ENCODE peak calls at places on chromosome 1, in four cellular contexts. One of them, this sample, is unnamed.

GRCh38 chr1:94669213-94669612 is 127.7 kb upstream of the F3 start:
- DNase-seq in IMR-90: peak; percentile 42
- DNase-seq in heart left ventricle: no peak
- DNase-seq in A549: no peak
- DNase-seq in this sample: no peak

GRCh38 chr1:9316080-9316444 is 23.4 kb downstream of the SPSB1 start:
- DNase-seq in heart left ventricle: no peak
- DNase-seq in IMR-90: no peak
- DNase-seq in A549: no peak
- DNase-seq in this sample: no peak

GRCh38 chr1:33876970-33877680 is 13.2 kb downstream of the HMGB4 start:
- DNase-seq in A549: no peak
- DNase-seq in IMR-90: peak; percentile 28
- DNase-seq in heart left ventricle: peak; percentile 81
- DNase-seq in this sample: no peak

GRCh38 chr1:153251087-153251486 is 8.4 kb upstream of the LORICRIN start:
- DNase-seq in IMR-90: no peak
- DNase-seq in heart left ventricle: no peak
- DNase-seq in A549: no peak
- DNase-seq in this sample: no peak

GRCh38 chr1:101178688-101179491 is 57.9 kb upstream of the S1PR1 start:
- DNase-seq in heart left ventricle: no peak
- DNase-seq in A549: no peak
- DNase-seq in IMR-90: no peak
- DNase-seq in this sample: no peak

GRCh38 chr1:2108213-2108876 is 58.1 kb downstream of the PRKCZ start:
- DNase-seq in heart left ventricle: peak; percentile 39
- DNase-seq in A549: peak; percentile 55
- DNase-seq in IMR-90: peak; percentile 49
- DNase-seq in this sample: no peak

GRCh38 chr1:57209495-57209894 is 214.4 kb downstream of the DAB1 start:
- DNase-seq in A549: no peak
- DNase-seq in heart left ventricle: no peak
- DNase-seq in IMR-90: no peak
- DNase-seq in this sample: no peak

GRCh38 chr1:243489681-243490080 is 233.8 kb downstream of the SDCCAG8 start:
- DNase-seq in A549: no peak
- DNase-seq in IMR-90: no peak
- DNase-seq in heart left ventricle: no peak
- DNase-seq in this sample: no peak

GRCh38 chr1:117372863-117373412 is 5.7 kb downstream of the MAN1A2 start:
- DNase-seq in IMR-90: peak; percentile 34
- DNase-seq in A549: no peak
- DNase-seq in heart left ventricle: no peak
- DNase-seq in this sample: no peak

GRCh38 chr1:154859151-154859785 is 10.8 kb downstream of the KCNN3 start:
- DNase-seq in A549: no peak
- DNase-seq in IMR-90: no peak
- DNase-seq in heart left ventricle: no peak
- DNase-seq in this sample: no peak

GRCh38 chr1:171833091-171833822 is 8.0 kb upstream of the DNM3 start:
- DNase-seq in IMR-90: peak; percentile 29
- DNase-seq in A549: no peak
- DNase-seq in heart left ventricle: no peak
- DNase-seq in this sample: no peak

GRCh38 chr1:165494949-165495810 is 48.6 kb upstream of the LRRC52 start:
- DNase-seq in IMR-90: no peak
- DNase-seq in A549: no peak
- DNase-seq in heart left ventricle: no peak
- DNase-seq in this sample: no peak

GRCh38 chr1:204003536-204003935 is 69.4 kb upstream of the SOX13 start:
- DNase-seq in IMR-90: no peak
- DNase-seq in A549: no peak
- DNase-seq in heart left ventricle: no peak
- DNase-seq in this sample: no peak

GRCh38 chr1:27382950-27383627 is at the start of gene CD164L2:
- DNase-seq in IMR-90: no peak
- DNase-seq in A549: no peak
- DNase-seq in heart left ventricle: no peak
- DNase-seq in this sample: peak; percentile 85
- H3K4me3 ChIP-seq in IMR-90: no peak within 1 kb of the TSS
- H3K4me3 ChIP-seq in A549: no peak within 1 kb of the TSS
- H3K4me3 ChIP-seq in heart left ventricle: no peak within 1 kb of the TSS
- H3K4me3 ChIP-seq in this sample: no peak within 1 kb of the TSS

DNA sequence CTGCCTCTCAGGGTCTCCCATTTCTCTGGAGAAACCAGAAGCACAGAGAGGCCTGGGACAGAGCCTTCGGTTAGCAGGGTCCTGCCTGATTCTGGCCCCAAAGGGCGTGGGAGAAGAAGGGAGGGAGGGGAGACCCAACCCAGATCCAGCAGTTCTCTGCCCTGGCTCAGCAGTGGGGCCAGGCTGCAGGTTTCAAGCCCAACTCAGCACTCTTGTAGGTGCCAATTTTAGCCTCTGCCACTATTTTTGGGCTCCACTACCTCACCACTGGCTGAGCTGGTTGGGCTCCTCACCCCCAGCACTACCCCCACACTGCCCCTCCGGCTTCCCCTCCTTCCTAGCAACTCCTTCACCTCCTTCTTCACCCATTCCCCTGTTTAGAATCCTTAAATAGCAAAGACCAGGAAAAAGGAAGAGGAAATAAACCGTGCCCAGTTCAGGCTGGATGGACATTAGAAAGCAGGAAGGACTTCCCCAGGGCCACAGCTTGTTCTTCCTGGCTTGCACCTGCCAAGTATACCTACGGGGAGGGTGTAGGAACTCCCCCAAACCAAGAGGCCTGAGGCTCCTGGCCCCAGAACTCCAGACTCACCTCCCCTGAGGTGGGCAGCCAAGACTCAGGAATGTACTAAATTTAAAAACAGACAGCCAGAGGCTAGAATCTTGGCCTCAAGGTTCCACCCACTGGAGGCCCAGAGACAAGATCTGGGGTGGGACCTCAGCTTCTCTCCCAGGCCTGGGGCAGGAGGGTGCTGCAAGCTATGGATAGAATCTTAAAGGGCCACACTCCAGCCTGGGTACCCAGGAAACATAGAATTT is 1.4 kb upstream of the ARHGEF2 start:
- DNase-seq in heart left ventricle: peak; percentile 82
- DNase-seq in A549: no peak
- DNase-seq in IMR-90: no peak
- DNase-seq in this sample: no peak
- TF ChIP-seq POLR2A in heart left ventricle: peak; percentile 79
- TF ChIP-seq POLR2A in A549: no peak
- TF ChIP-seq POLR2A in IMR-90: no peak
- TF ChIP-seq POLR2A in this sample: no peak

DNA sequence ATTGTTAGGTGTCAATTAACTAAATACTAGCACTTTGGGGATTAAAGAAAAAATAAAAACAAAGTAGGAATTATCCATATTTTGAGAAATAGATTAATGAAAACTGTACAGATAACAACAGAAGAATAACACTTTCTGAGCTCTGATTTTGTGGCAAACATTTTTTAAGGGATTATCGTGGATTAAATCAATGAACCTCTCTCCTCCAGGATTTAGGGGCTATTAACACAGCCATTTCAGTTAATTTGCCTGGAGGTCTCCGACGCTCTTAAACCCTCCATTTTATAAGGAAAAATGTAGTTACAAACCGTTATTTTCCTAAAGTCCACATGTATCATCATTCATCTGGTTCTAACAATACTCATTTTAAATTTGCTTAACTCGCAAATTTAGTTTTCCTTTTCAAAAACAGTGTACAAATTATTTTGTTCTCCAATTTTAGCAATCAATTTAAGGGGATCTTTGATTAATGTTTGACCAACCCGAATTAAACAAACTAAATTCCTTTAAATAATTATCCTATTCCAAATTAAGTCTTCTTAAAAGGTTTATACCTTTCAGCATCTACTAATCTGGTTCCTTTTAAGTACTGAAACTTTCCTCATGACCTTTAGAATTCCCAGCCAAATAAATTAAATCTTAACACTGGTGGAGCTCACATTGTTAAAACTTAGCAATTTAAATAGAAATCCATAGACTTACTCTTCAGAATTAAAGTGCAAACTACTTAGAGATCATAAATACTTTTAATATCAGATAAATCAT is 30.7 kb upstream of the RNF187 start:
- DNase-seq in IMR-90: no peak
- DNase-seq in heart left ventricle: no peak
- DNase-seq in A549: no peak
- DNase-seq in this sample: no peak
- H3K4me3 ChIP-seq in IMR-90: peak overlapping the region; percentile 50
- H3K4me3 ChIP-seq in heart left ventricle: peak overlapping the region; percentile 73
- H3K4me3 ChIP-seq in A549: peak overlapping the region; percentile 54
- H3K4me3 ChIP-seq in this sample: no peak overlapping the region

GRCh38 chr1:67685558-67686271 is 714 bp downstream of the GADD45A start:
- DNase-seq in IMR-90: no peak
- DNase-seq in A549: no peak
- DNase-seq in heart left ventricle: peak; percentile 61
- DNase-seq in this sample: peak; percentile 59

GRCh38 chr1:67686272-67687197 is 1.5 kb downstream of the GADD45A start:
- DNase-seq in A549: peak; percentile 70
- DNase-seq in heart left ventricle: peak; percentile 91
- DNase-seq in IMR-90: peak; percentile 99
- DNase-seq in this sample: peak; percentile 76

GRCh38 chr1:67683736-67684525 is 1.1 kb upstream of the GADD45A start:
- DNase-seq in heart left ventricle: no peak
- DNase-seq in IMR-90: peak; percentile 79
- DNase-seq in A549: no peak
- DNase-seq in this sample: no peak

GRCh38 chr1:67684526-67685066 is 405 bp upstream of the GADD45A start:
- DNase-seq in IMR-90: no peak
- DNase-seq in A549: no peak
- DNase-seq in heart left ventricle: no peak
- DNase-seq in this sample: no peak

GRCh38 chr1:67685067-67685557 is at the start of gene GADD45A:
- DNase-seq in A549: peak; percentile 94
- DNase-seq in heart left ventricle: peak; percentile 99
- DNase-seq in IMR-90: peak; percentile 100
- DNase-seq in this sample: peak; percentile 100
- TF ChIP-seq POLR2A in A549: peak; percentile 99
- TF ChIP-seq POLR2A in heart left ventricle: peak; percentile 100
- TF ChIP-seq POLR2A in IMR-90: peak; percentile 99
- TF ChIP-seq POLR2A in this sample: peak; percentile 98

DNA sequence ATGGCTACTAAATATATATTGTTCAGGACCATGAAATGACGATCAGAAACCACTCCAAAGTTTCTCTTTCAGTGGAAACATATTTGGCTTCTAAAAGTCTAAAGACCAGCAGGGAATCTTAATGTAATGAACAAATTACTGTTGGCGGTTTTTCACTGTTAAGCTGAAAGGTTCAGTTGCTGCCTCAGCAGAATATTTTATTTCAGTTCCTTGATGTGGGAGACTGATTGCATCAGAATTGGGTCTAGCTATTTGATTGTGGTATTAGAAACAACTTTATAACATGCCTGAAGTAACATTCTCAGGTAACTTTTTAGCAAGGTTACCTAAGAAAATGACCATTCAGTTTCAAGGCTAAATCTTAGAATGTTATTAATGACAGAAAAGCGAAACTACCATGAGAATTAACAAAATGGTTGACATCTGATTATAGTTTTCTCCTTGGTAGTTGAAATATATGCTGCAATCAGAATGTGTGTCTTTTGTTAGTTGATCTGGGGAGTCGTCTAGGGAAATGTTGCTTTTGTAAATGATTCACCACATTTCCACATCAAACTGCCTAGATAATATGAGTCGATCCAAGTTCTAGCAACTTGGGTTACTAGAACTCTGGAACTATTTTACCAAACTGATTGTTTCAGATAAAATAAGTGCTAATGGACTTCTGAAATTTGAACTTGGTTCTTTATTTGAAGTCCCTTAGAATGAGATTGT is 200.4 kb downstream of the HMCN1 start:
- DNase-seq in IMR-90: peak; percentile 79
- DNase-seq in heart left ventricle: no peak
- DNase-seq in A549: no peak
- DNase-seq in this sample: no peak
- H3K4me3 ChIP-seq in IMR-90: no peak overlapping the region
- H3K4me3 ChIP-seq in heart left ventricle: no peak overlapping the region
- H3K4me3 ChIP-seq in A549: no peak overlapping the region
- H3K4me3 ChIP-seq in this sample: no peak overlapping the region

GRCh38 chr1:61616830-61617229 is 108.1 kb downstream of the TM2D1 start:
- DNase-seq in A549: no peak
- DNase-seq in heart left ventricle: no peak
- DNase-seq in IMR-90: no peak
- DNase-seq in this sample: no peak
- TF ChIP-seq POLR2A in A549: no peak
- TF ChIP-seq POLR2A in heart left ventricle: no peak
- TF ChIP-seq POLR2A in IMR-90: no peak
- TF ChIP-seq POLR2A in this sample: no peak

GRCh38 chr1:58249729-58250586 is 296.6 kb downstream of the OMA1 start:
- DNase-seq in A549: no peak
- DNase-seq in IMR-90: peak; percentile 11
- DNase-seq in heart left ventricle: peak; percentile 35
- DNase-seq in this sample: peak; percentile 15
- H3K4me3 ChIP-seq in A549: no peak overlapping the region
- H3K4me3 ChIP-seq in IMR-90: no peak overlapping the region
- H3K4me3 ChIP-seq in heart left ventricle: peak overlapping the region; percentile 53
- H3K4me3 ChIP-seq in this sample: no peak overlapping the region

DNA sequence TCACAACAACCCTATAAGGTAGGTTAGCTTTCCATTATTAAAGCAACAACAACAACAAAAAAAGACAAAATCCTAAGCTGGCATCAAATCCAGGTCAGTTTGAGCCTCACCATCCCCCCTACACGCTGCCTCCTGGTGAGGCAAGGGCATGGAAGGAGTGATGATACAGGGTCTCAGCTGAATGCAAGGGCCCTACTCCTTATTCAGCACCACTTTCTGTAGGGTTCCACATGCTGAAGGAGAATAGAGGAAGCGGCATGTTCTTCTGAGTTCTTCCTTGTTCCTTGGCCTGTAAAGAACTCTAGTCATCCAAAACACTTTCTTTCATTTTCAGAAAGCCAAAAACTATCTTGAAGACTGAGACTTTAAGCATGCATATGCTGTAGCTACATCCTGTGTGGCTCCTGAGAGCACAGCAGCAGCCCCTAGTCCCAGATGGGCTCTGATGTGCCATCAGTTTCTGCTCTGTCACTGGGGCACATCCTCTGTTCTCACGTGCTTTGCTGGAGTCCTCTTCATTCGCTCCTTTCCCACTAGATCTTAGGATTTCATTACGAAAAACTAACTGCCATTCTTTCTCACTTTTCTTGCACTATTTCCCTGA is 6.2 kb downstream of the ILDR2 start:
- DNase-seq in heart left ventricle: no peak
- DNase-seq in A549: no peak
- DNase-seq in IMR-90: no peak
- DNase-seq in this sample: no peak
- TF ChIP-seq POLR2A in heart left ventricle: no peak
- TF ChIP-seq POLR2A in A549: no peak
- TF ChIP-seq POLR2A in IMR-90: no peak
- TF ChIP-seq POLR2A in this sample: no peak